ENCODE peak calls at places on chromosomes 3 and 15, in six cellular contexts. C is neural progenitor cell, I is colonic mucosa, Z is Panc1, S is kidney, R is uterus. T is an unnamed sample. For H3K36me3, the result is how much of the 10 kb centered on the place peaks cover.

GRCh38 chr3:64133272-64133671 is 92.0 kb downstream of the PRICKLE2 start:
- DNase-seq in C (peak), I (no peak), Z (no peak), S (no peak), R (no peak), T (no peak)

GRCh38 chr15:79310985-79311900 is at the start of gene TMED3:
- DNase-seq in C (peak), I (peak), Z (peak), S (peak), R (peak), T (peak)

GRCh38 chr15:101009176-101009575 is 90.0 kb downstream of the LRRK1 start:
- DNase-seq in C (no peak), I (peak), Z (no peak), S (no peak), R (no peak), T (no peak)

GRCh38 chr15:91456251-91456718 is 356.2 kb downstream of the SV2B start:
- DNase-seq in C (no peak), I (no peak), Z (no peak), S (peak), R (no peak), T (no peak)

GRCh38 chr3:172159962-172160538 is 120.7 kb downstream of the FNDC3B start:
- DNase-seq in C (peak), I (peak), Z (no peak), S (peak), R (peak), T (no peak)

GRCh38 chr15:45385568-45385967 is 7.2 kb upstream of the GATM start:
- DNase-seq in C (no peak), I (no peak), Z (no peak), S (no peak), R (no peak), T (no peak)

GRCh38 chr15:37594431-37594830 is 340.0 kb upstream of the TMCO5A start:
- DNase-seq in C (no peak), I (no peak), Z (no peak), S (no peak), R (no peak), T (no peak)

GRCh38 chr3:72043212-72044133 is 258.5 kb upstream of the PROK2 start:
- DNase-seq in C (no peak), I (no peak), Z (no peak), S (no peak), R (no peak), T (no peak)

GRCh38 chr15:59995568-59996349 is 8.4 kb upstream of the FOXB1 start:
- DNase-seq in C (peak), I (no peak), Z (no peak), S (no peak), R (no peak), T (no peak)

GRCh38 chr3:5138214-5138981 is 16.3 kb downstream of the ARL8B start:
- DNase-seq in C (no peak), I (no peak), Z (no peak), S (no peak), R (no peak), T (no peak)

GRCh38 chr3:47685037-47685436 is 96.7 kb downstream of the SMARCC1 start:
- DNase-seq in C (no peak), I (no peak), Z (no peak), S (no peak), R (no peak), T (no peak)

GRCh38 chr15:60798821-60799220 is 319.9 kb upstream of the ICE2 start:
- DNase-seq in C (no peak), I (no peak), Z (no peak), S (no peak), R (no peak), T (no peak)

GRCh38 chr3:188037965-188038581 is 115.9 kb upstream of the LPP start:
- DNase-seq in C (no peak), I (peak), Z (no peak), S (peak), R (no peak), T (no peak)

GRCh38 chr3:20047940-20048339 is 7.7 kb downstream of the KAT2B start:
- DNase-seq in C (no peak), I (no peak), Z (no peak), S (no peak), R (no peak), T (no peak)

GRCh38 chr3:172080503-172080902 is 41.1 kb downstream of the FNDC3B start:
- DNase-seq in C (no peak), I (no peak), Z (no peak), S (no peak), R (no peak), T (no peak)

GRCh38 chr3:197430961-197431910 is 124.5 kb downstream of the BDH1 start:
- DNase-seq in C (no peak), I (no peak), Z (no peak), S (no peak), R (no peak), T (no peak)

GRCh38 chr15:38038659-38039442 is 104.4 kb downstream of the TMCO5A start:
- DNase-seq in C (no peak), I (no peak), Z (peak), S (no peak), R (no peak), T (no peak)

GRCh38 chr3:10286596-10287295 is 6.0 kb downstream of the GHRL start:
- DNase-seq in C (peak), I (no peak), Z (peak), S (no peak), R (no peak), T (no peak)

GRCh38 chr3:150367771-150368170 is 40.3 kb upstream of the TSC22D2 start:
- DNase-seq in C (no peak), I (no peak), Z (no peak), S (no peak), R (no peak), T (no peak)

GRCh38 chr3:72177075-72178050 is 392.4 kb upstream of the PROK2 start:
- DNase-seq in C (no peak), I (peak), Z (no peak), S (peak), R (peak), T (no peak)

GRCh38 chr3:38579551-38580449 is 69.7 kb downstream of the SCN5A start:
- DNase-seq in C (no peak), I (no peak), Z (no peak), S (no peak), R (no peak), T (peak)

GRCh38 chr3:8882617-8883016 is 80.7 kb downstream of the RAD18 start:
- DNase-seq in C (no peak), I (no peak), Z (no peak), S (no peak), R (no peak), T (no peak)

DNA sequence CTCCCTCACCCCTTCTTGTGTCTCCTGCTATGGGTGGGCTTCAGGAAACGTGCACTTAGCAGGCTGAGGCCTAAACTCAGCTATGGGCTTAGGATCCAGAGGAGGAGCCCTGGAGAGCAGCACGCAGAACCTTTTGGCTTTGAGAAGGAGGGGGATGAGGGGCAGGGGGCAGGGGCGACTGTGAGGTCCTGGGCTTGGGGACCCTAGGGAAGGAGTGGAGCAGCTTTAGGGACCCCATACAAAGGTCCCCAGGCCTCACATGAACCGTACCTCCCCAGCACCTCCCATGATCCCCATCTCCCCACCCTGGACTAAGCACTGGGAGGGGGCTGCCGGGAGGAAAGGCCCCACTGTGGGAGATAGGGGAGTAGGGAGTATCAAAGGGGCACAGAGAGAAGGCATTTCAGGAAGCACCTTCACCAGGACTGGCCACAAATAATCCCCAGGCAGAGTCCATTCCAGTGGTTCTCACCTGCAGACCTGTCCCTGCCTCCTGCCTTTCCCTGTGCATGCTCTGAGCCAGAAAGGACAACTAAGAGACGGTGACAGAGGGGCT is 62.0 kb upstream of the KLF13 start:
- DNase-seq in C (peak), I (peak), Z (no peak), S (no peak), R (no peak), T (no peak)
- H3K27ac ChIP-seq in C (no peak), I (peak), Z (peak), S (peak), R (no peak), T (peak)

DNA sequence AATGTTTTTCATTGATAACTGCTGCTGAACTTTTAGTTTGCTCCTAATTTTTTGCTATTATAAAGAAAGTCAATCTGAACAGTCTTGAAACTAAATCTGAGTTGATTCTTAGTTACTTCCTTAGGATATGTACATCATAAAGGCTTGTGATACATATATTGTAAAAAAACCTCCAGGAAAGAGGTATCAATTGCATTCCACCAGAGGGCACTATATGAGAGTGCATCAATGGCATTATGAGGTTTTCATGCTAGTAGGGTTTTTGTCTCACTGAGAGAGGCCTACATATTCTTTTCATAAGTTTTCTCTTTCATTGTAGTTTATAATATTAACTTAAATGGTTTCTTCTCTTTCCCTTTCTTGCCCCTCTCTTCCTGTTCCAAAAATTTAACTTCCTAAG is 46.9 kb downstream of the PIK3R4 start:
- DNase-seq in C (peak), I (no peak), Z (no peak), S (no peak), R (no peak), T (no peak)
- H3K36me3 ChIP-seq in C (under half), I (under half), Z (under half), S (under half), R (under half), T (under half)

GRCh38 chr3:126540946-126541627 is 17.1 kb downstream of the CHST13 start:
- DNase-seq in C (no peak), I (no peak), Z (no peak), S (peak), R (peak), T (peak)
- H3K27ac ChIP-seq in C (no peak), I (no peak), Z (no peak), S (no peak), R (no peak), T (peak)

DNA sequence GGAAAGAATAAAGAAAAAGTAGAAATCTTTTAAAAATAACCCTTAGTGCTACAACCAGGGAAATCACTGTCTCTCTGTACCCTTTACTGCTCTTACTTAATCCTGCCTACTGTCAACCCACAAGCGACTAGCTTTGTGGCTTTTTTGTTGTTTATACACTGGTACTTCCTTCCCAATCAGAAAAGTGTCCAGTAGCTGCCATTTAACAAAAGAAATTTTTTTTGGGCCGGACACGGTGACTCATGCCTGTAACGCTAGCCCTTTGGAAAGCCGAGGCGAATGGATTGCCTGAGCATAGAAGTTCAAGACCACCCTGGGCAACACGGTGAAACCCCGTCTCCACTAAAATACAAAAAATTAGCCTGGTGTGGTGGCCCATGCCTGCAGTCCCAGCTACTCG is 13.8 kb upstream of the FAM219B start:
- DNase-seq in C (no peak), I (no peak), Z (no peak), S (no peak), R (no peak), T (no peak)
- H3K36me3 ChIP-seq in C (under half), I (under half), Z (under half), S (under half), R (under half), T (half or more)

T was measured in spleen.